ENCODE peak calls at places on chromosomes 16 and 17, in nine cellular contexts. M, N, H, E, P, D, R, G and W are unnamed samples.

GRCh38 chr17:55348749-55349354 is 72.8 kb downstream of the MMD start:
- DNase-seq in M (no peak), N (peak), H (no peak), E (peak), P (peak), D (no peak), R (no peak), G (no peak), W (peak)

GRCh38 chr16:76309639-76310335 is 32.6 kb downstream of the CNTNAP4 start:
- DNase-seq in M (no peak), N (no peak), H (no peak), E (no peak), P (no peak), D (no peak), R (no peak), G (no peak), W (no peak)

GRCh38 chr17:74431568-74432483 is at the start of gene GPRC5C:
- DNase-seq in M (peak), N (peak), H (peak), E (no peak), P (peak), D (no peak), R (no peak), G (peak), W (no peak)

GRCh38 chr17:33684714-33685113 is 391.6 kb upstream of the ASIC2 start:
- DNase-seq in M (no peak), N (no peak), H (no peak), E (no peak), P (no peak), D (no peak), R (no peak), G (no peak), W (no peak)

GRCh38 chr16:3637371-3637923 is 17.0 kb upstream of the DNASE1 start:
- DNase-seq in M (no peak), N (no peak), H (no peak), E (peak), P (no peak), D (no peak), R (peak), G (no peak), W (no peak)

GRCh38 chr17:39719563-39719962 is 10.8 kb downstream of the MIEN1 start:
- DNase-seq in M (no peak), N (no peak), H (no peak), E (no peak), P (no peak), D (no peak), R (no peak), G (peak), W (no peak)

GRCh38 chr17:333626-334396 is 18.8 kb downstream of the RPH3AL start:
- DNase-seq in M (no peak), N (peak), H (no peak), E (no peak), P (no peak), D (no peak), R (no peak), G (peak), W (no peak)

GRCh38 chr17:77778636-77779524 is 179.6 kb upstream of the TNRC6C start:
- DNase-seq in M (no peak), N (peak), H (no peak), E (no peak), P (no peak), D (no peak), R (no peak), G (peak), W (no peak)

GRCh38 chr17:50593321-50593720 is 32.8 kb downstream of the CACNA1G start:
- DNase-seq in M (no peak), N (peak), H (no peak), E (no peak), P (no peak), D (no peak), R (no peak), G (no peak), W (no peak)

GRCh38 chr17:70434536-70435490 is 265.5 kb downstream of the KCNJ2 start:
- DNase-seq in M (no peak), N (no peak), H (no peak), E (no peak), P (no peak), D (no peak), R (no peak), G (no peak), W (no peak)

GRCh38 chr16:66296591-66296990 is 69.9 kb upstream of the CDH5 start:
- DNase-seq in M (no peak), N (no peak), H (no peak), E (no peak), P (no peak), D (no peak), R (no peak), G (no peak), W (no peak)

GRCh38 chr17:51820252-51820651 is 338.3 kb downstream of the CA10 start:
- DNase-seq in M (no peak), N (no peak), H (no peak), E (no peak), P (no peak), D (no peak), R (no peak), G (no peak), W (no peak)

GRCh38 chr17:81251091-81251942 is 12.2 kb downstream of the NDUFAF8 start:
- DNase-seq in M (no peak), N (no peak), H (no peak), E (no peak), P (no peak), D (no peak), R (no peak), G (no peak), W (no peak)

GRCh38 chr17:75380315-75380714 is 25.2 kb downstream of the GRB2 start:
- DNase-seq in M (no peak), N (no peak), H (no peak), E (no peak), P (no peak), D (no peak), R (no peak), G (no peak), W (no peak)

GRCh38 chr16:566475-567361 is at the start of gene NHLRC4:
- DNase-seq in M (no peak), N (peak), H (peak), E (no peak), P (peak), D (peak), R (no peak), G (peak), W (no peak)

GRCh38 chr16:48524348-48525200 is 85.4 kb downstream of the N4BP1 start:
- DNase-seq in M (no peak), N (no peak), H (no peak), E (no peak), P (no peak), D (no peak), R (no peak), G (no peak), W (no peak)